ENCODE peak calls at places on chromosomes 4 and X, in nine cellular contexts. R is left lung, I is fibroblast of the aortic adventitia, Y is brain microvascular endothelial cell, M is A549, E is cardiac muscle cell, W is vagina, O is transverse colon, B is right atrium auricular region. N is an unnamed sample.

GRCh38 chr4:26958925-26959653 is 98.4 kb downstream of the STIM2 start:
- DNase-seq in R (no peak), I (no peak), Y (no peak), M (no peak), E (no peak), W (no peak), O (no peak), B (no peak), N (no peak)

GRCh38 chrX:19855700-19856381 is 31.6 kb downstream of the SH3KBP1 start:
- DNase-seq in R (no peak), I (peak; percentile 40), Y (no peak), M (no peak), E (peak; percentile 52), W (no peak), O (no peak), B (no peak), N (no peak)

GRCh38 chrX:132292753-132293152 is 73.5 kb upstream of the RAP2C start:
- DNase-seq in R (no peak), I (peak; percentile 75), Y (peak; percentile 28), M (peak; percentile 29), E (peak; percentile 74), W (no peak), O (peak; percentile 12), B (no peak), N (no peak)

GRCh38 chr4:176607807-176608206 is 184.9 kb downstream of the VEGFC start:
- DNase-seq in R (no peak), I (no peak), Y (no peak), M (no peak), E (no peak), W (no peak), O (no peak), B (no peak), N (no peak)

GRCh38 chr4:182832352-182833120 is 84.7 kb downstream of the DCTD start:
- DNase-seq in R (no peak), I (no peak), Y (no peak), M (no peak), E (peak; percentile 7), W (no peak), O (no peak), B (no peak), N (no peak)

GRCh38 chrX:133676344-133677122 is 261.2 kb upstream of the GPC4 start:
- DNase-seq in R (peak; percentile 51), I (no peak), Y (no peak), M (no peak), E (no peak), W (no peak), O (peak; percentile 65), B (no peak), N (no peak)

GRCh38 chrX:40484408-40485091 is 96.2 kb upstream of the ATP6AP2 start:
- DNase-seq in R (no peak), I (no peak), Y (no peak), M (no peak), E (peak; percentile 20), W (no peak), O (no peak), B (no peak), N (no peak)

GRCh38 chrX:2596050-2596449 is 95.0 kb upstream of the CD99 start:
- DNase-seq in R (no peak), I (no peak), Y (no peak), M (no peak), E (no peak), W (no peak), O (no peak), B (no peak), N (no peak)

GRCh38 chrX:18309401-18309800 is 45.1 kb downstream of the SCML2 start:
- DNase-seq in R (no peak), I (no peak), Y (no peak), M (no peak), E (no peak), W (no peak), O (no peak), B (no peak), N (no peak)

GRCh38 chr4:92305148-92305877 is 1.5 kb downstream of the GRID2 start:
- DNase-seq in R (peak; percentile 37), I (peak; percentile 37), Y (peak; percentile 39), M (peak; percentile 10), E (peak; percentile 71), W (no peak), O (no peak), B (peak; percentile 61), N (no peak)

GRCh38 chr4:123398803-123399637 is 2.4 kb downstream of the SPRY1 start:
- DNase-seq in R (peak; percentile 64), I (peak; percentile 86), Y (peak; percentile 71), M (peak; percentile 22), E (peak; percentile 79), W (no peak), O (peak; percentile 69), B (no peak), N (no peak)

GRCh38 chrX:21940356-21940829 is at the start of gene SMS:
- DNase-seq in R (peak; percentile 80), I (peak; percentile 67), Y (peak; percentile 42), M (peak; percentile 62), E (peak; percentile 82), W (no peak), O (peak; percentile 81), B (peak; percentile 74), N (no peak)

DNA sequence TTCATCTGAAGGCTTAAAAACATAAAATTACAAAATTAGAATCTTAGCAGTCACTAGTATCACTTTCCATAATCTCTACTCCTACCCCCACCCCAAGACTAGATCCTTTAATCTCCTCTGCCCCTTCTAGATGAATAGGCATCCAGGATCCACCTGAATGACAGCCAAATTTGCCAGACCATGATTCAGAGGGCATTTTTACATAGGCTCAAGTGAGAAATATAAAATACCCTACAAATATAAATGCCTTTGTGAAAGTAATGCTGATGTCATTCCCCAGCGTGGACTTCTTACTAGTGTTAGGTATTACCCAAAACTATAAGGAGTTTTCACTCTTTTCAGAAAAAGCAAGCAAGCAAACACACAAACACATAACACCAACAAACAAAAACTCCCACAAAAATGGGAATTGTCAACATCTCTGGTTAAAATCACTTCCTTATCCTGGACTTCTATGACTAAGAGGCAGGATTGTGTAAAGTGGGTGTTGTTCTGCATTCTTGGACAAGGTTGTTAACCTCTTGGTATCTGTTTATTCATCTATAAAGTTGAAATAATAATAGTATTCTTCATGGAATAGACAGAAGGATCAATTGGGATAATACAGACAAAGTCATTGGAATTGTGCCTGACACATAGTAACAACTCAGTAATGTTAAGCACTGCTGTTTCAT is 51.3 kb upstream of the TMPRSS11F start:
- DNase-seq in R (no peak), I (peak; percentile 28), Y (no peak), M (peak; percentile 6), E (peak; percentile 25), W (no peak), O (no peak), B (no peak), N (peak; percentile 75)
- TF ChIP-seq CTCF in R (no peak), I (no peak), Y (no peak), M (no peak), E (no peak), W (no peak), O (no peak), B (no peak), N (no peak)

DNA sequence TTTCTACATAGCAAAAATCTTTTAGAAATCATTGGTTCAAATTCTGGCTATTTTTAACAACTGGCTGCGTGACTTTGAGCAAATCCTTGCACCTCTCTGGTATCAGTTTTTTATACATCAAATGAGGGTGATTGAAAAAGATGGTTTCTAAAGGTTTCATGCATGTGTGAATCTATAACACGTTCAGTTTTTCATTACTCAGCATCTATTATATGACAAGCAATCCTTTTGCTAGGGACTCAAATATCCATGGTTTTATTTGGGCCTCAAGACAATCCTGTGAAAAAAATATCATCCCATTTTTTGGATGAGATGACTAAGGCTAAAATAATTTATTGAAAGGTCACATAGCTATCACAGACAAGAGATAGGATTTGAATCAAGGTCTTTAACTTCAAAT is 884 bp downstream of the HEPH start:
- DNase-seq in R (no peak), I (no peak), Y (no peak), M (no peak), E (no peak), W (no peak), O (no peak), B (no peak), N (no peak)
- H3K4me3 ChIP-seq in R (peak overlapping the region; percentile 11), I (peak overlapping the region; percentile 64), Y (no peak overlapping the region), M (no peak overlapping the region), E (peak overlapping the region; percentile 57), W (peak overlapping the region; percentile 26), O (no peak overlapping the region), B (peak overlapping the region; percentile 40), N (no peak overlapping the region)

DNA sequence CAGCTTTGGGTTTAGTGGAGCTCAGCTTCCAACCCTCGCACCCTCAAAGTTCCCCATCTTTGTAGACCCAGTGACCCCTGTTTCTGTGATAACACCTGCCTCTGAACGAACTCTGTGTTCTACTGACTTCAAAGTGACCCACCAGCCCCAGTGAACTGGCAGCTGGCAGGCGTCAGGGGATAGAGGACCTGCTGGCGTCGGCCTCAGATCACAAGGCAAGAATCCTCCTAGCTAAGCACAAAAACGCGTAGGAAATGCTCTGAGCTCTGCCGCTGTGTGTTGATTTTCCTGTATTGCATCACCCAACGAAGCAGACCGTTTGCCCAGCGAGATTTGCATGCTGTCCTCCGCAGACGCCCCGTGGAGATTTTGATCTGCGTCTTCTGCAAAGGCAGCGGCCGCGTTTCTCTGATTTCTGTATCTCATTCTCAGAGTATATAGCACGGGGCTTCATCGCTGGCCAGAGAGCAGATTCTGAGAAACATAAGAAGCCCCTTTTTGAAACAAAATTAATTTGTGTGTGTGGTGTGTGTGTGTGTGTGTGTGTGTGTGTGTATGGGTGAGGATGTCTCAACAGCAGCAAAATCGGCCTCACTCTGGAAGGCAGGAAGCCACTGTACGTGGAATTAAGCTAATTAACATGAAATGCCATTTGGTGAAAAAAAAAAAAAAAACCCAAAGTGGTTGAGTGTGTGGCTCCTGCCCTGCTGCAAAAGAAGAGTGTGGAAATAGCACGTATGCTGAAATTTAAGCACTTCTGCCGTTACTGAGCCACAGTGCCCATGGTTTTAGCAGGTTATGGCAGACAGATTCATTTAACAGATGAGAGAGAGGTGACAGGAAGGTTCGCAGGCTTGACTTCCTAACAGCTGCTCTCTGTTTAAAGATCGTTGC is 29.2 kb upstream of the ASMTL start:
- DNase-seq in R (peak; percentile 81), I (peak; percentile 84), Y (peak; percentile 85), M (peak; percentile 71), E (peak; percentile 85), W (peak; percentile 84), O (peak; percentile 72), B (peak; percentile 70), N (peak; percentile 66)
- TF ChIP-seq CTCF in R (no peak), I (no peak), Y (no peak), M (no peak), E (no peak), W (no peak), O (no peak), B (no peak), N (no peak)

GRCh38 chr4:37245391-37245954 is 930 bp downstream of the NWD2 start:
- DNase-seq in R (no peak), I (no peak), Y (no peak), M (no peak), E (no peak), W (no peak), O (no peak), B (no peak), N (no peak)
- H3K4me3 ChIP-seq in R (no peak overlapping the region), I (no peak overlapping the region), Y (no peak overlapping the region), M (no peak overlapping the region), E (peak overlapping the region; percentile 31), W (peak overlapping the region; percentile 18), O (no peak overlapping the region), B (no peak overlapping the region), N (no peak overlapping the region)

GRCh38 chrX:119181491-119181890 is 53.9 kb upstream of the KIAA1210 start:
- DNase-seq in R (no peak), I (peak; percentile 23), Y (no peak), M (peak; percentile 34), E (peak; percentile 53), W (no peak), O (peak; percentile 32), B (no peak), N (peak; percentile 1)
- TF ChIP-seq CTCF in R (no peak), I (peak; percentile 41), Y (peak; percentile 32), M (peak; percentile 35), E (peak; percentile 42), W (no peak), O (no peak), B (no peak), N (peak; percentile 67)

GRCh38 chr4:23889814-23890269 is at the start of gene PPARGC1A:
- DNase-seq in R (peak; percentile 74), I (no peak), Y (no peak), M (no peak), E (peak; percentile 61), W (no peak), O (peak; percentile 81), B (peak; percentile 74), N (no peak)
- H3K4me3 ChIP-seq in R (peak within 1 kb of the TSS; percentile 37), I (peak within 1 kb of the TSS; percentile 57), Y (peak within 1 kb of the TSS; percentile 60), M (peak within 1 kb of the TSS; percentile 27), E (peak within 1 kb of the TSS; percentile 63), W (peak within 1 kb of the TSS; percentile 49), O (peak within 1 kb of the TSS; percentile 39), B (peak within 1 kb of the TSS; percentile 59), N (peak within 1 kb of the TSS; percentile 81)

N was measured in epithelial cell of proximal tubule.